ENCODE peak calls at places on chromosome 11, in eight cellular contexts. One of them, this sample, is unnamed.

GRCh38 chr11:17699157-17700114 is 19.9 kb upstream of the MYOD1 start:
- DNase-seq in RWPE1: no peak
- DNase-seq in transverse colon: no peak
- DNase-seq in HepG2: no peak
- DNase-seq in right lobe of liver: no peak
- DNase-seq in body of pancreas: no peak
- DNase-seq in brain microvascular endothelial cell: peak
- DNase-seq in OCI-LY7: no peak
- DNase-seq in this sample: no peak

GRCh38 chr11:97389270-97389669 is 999.5 kb downstream of the JRKL start:
- DNase-seq in body of pancreas: no peak
- DNase-seq in brain microvascular endothelial cell: no peak
- DNase-seq in transverse colon: no peak
- DNase-seq in right lobe of liver: no peak
- DNase-seq in RWPE1: no peak
- DNase-seq in HepG2: no peak
- DNase-seq in OCI-LY7: no peak
- DNase-seq in this sample: no peak

GRCh38 chr11:123437236-123437979 is 7.3 kb downstream of the GRAMD1B start:
- DNase-seq in body of pancreas: no peak
- DNase-seq in HepG2: no peak
- DNase-seq in RWPE1: no peak
- DNase-seq in right lobe of liver: no peak
- DNase-seq in brain microvascular endothelial cell: no peak
- DNase-seq in transverse colon: no peak
- DNase-seq in OCI-LY7: no peak
- DNase-seq in this sample: no peak

GRCh38 chr11:63761173-63761572 is 7.4 kb downstream of the ZFTA start:
- DNase-seq in RWPE1: no peak
- DNase-seq in body of pancreas: no peak
- DNase-seq in transverse colon: no peak
- DNase-seq in brain microvascular endothelial cell: no peak
- DNase-seq in OCI-LY7: no peak
- DNase-seq in HepG2: no peak
- DNase-seq in right lobe of liver: no peak
- DNase-seq in this sample: no peak

GRCh38 chr11:61969838-61970452 is 2.5 kb upstream of the FTH1 start:
- DNase-seq in body of pancreas: no peak
- DNase-seq in OCI-LY7: no peak
- DNase-seq in right lobe of liver: no peak
- DNase-seq in HepG2: no peak
- DNase-seq in transverse colon: no peak
- DNase-seq in RWPE1: peak
- DNase-seq in brain microvascular endothelial cell: peak
- DNase-seq in this sample: no peak

GRCh38 chr11:10473371-10473770 is 18.3 kb downstream of the AMPD3 start:
- DNase-seq in body of pancreas: no peak
- DNase-seq in right lobe of liver: no peak
- DNase-seq in RWPE1: no peak
- DNase-seq in brain microvascular endothelial cell: no peak
- DNase-seq in HepG2: no peak
- DNase-seq in transverse colon: no peak
- DNase-seq in OCI-LY7: no peak
- DNase-seq in this sample: no peak

GRCh38 chr11:57205046-57205671 is 23.4 kb downstream of the LRRC55 start:
- DNase-seq in brain microvascular endothelial cell: peak
- DNase-seq in right lobe of liver: no peak
- DNase-seq in body of pancreas: no peak
- DNase-seq in RWPE1: no peak
- DNase-seq in transverse colon: no peak
- DNase-seq in OCI-LY7: no peak
- DNase-seq in HepG2: no peak
- DNase-seq in this sample: no peak

GRCh38 chr11:43517518-43517917 is 158.8 kb downstream of the TTC17 start:
- DNase-seq in right lobe of liver: no peak
- DNase-seq in OCI-LY7: no peak
- DNase-seq in brain microvascular endothelial cell: peak
- DNase-seq in HepG2: no peak
- DNase-seq in transverse colon: no peak
- DNase-seq in body of pancreas: no peak
- DNase-seq in RWPE1: no peak
- DNase-seq in this sample: no peak

GRCh38 chr11:64996710-64997380 is at the start of gene BATF2:
- DNase-seq in RWPE1: peak
- DNase-seq in brain microvascular endothelial cell: peak
- DNase-seq in HepG2: peak
- DNase-seq in OCI-LY7: peak
- DNase-seq in right lobe of liver: peak
- DNase-seq in body of pancreas: peak
- DNase-seq in transverse colon: peak
- DNase-seq in this sample: peak

GRCh38 chr11:4606231-4607015 is 1.6 kb downstream of the TRIM68 start:
- DNase-seq in OCI-LY7: no peak
- DNase-seq in RWPE1: no peak
- DNase-seq in transverse colon: peak
- DNase-seq in brain microvascular endothelial cell: no peak
- DNase-seq in right lobe of liver: no peak
- DNase-seq in HepG2: no peak
- DNase-seq in body of pancreas: no peak
- DNase-seq in this sample: no peak

GRCh38 chr11:112459001-112459400 is 198.3 kb upstream of the PLET1 start:
- DNase-seq in transverse colon: no peak
- DNase-seq in OCI-LY7: no peak
- DNase-seq in body of pancreas: no peak
- DNase-seq in right lobe of liver: no peak
- DNase-seq in RWPE1: no peak
- DNase-seq in brain microvascular endothelial cell: no peak
- DNase-seq in HepG2: no peak
- DNase-seq in this sample: no peak

GRCh38 chr11:101288392-101288791 is 158.8 kb upstream of the PGR start:
- DNase-seq in OCI-LY7: no peak
- DNase-seq in right lobe of liver: no peak
- DNase-seq in RWPE1: no peak
- DNase-seq in body of pancreas: no peak
- DNase-seq in transverse colon: no peak
- DNase-seq in HepG2: no peak
- DNase-seq in brain microvascular endothelial cell: no peak
- DNase-seq in this sample: no peak

GRCh38 chr11:117177534-117178209 is 871 bp upstream of the SIDT2 start:
- DNase-seq in RWPE1: no peak
- DNase-seq in OCI-LY7: no peak
- DNase-seq in right lobe of liver: no peak
- DNase-seq in brain microvascular endothelial cell: no peak
- DNase-seq in transverse colon: no peak
- DNase-seq in body of pancreas: no peak
- DNase-seq in HepG2: no peak
- DNase-seq in this sample: no peak

GRCh38 chr11:79439893-79440450 is 858 bp downstream of the TENM4 start:
- DNase-seq in HepG2: no peak
- DNase-seq in RWPE1: peak
- DNase-seq in OCI-LY7: no peak
- DNase-seq in brain microvascular endothelial cell: no peak
- DNase-seq in body of pancreas: no peak
- DNase-seq in right lobe of liver: peak
- DNase-seq in transverse colon: no peak
- DNase-seq in this sample: peak

GRCh38 chr11:79438631-79439429 is 2.0 kb downstream of the TENM4 start:
- DNase-seq in RWPE1: peak
- DNase-seq in right lobe of liver: no peak
- DNase-seq in brain microvascular endothelial cell: no peak
- DNase-seq in body of pancreas: no peak
- DNase-seq in transverse colon: peak
- DNase-seq in HepG2: no peak
- DNase-seq in OCI-LY7: no peak
- DNase-seq in this sample: no peak

GRCh38 chr11:79440451-79441158 is at the start of gene TENM4:
- DNase-seq in right lobe of liver: peak
- DNase-seq in HepG2: no peak
- DNase-seq in brain microvascular endothelial cell: no peak
- DNase-seq in body of pancreas: no peak
- DNase-seq in RWPE1: peak
- DNase-seq in OCI-LY7: no peak
- DNase-seq in transverse colon: peak
- DNase-seq in this sample: peak

GRCh38 chr11:79439430-79439892 is 1.4 kb downstream of the TENM4 start:
- DNase-seq in brain microvascular endothelial cell: no peak
- DNase-seq in right lobe of liver: no peak
- DNase-seq in OCI-LY7: no peak
- DNase-seq in body of pancreas: no peak
- DNase-seq in RWPE1: peak
- DNase-seq in HepG2: no peak
- DNase-seq in transverse colon: no peak
- DNase-seq in this sample: no peak

GRCh38 chr11:79441159-79441875 is 487 bp upstream of the TENM4 start:
- DNase-seq in HepG2: no peak
- DNase-seq in OCI-LY7: no peak
- DNase-seq in body of pancreas: no peak
- DNase-seq in right lobe of liver: no peak
- DNase-seq in RWPE1: no peak
- DNase-seq in transverse colon: no peak
- DNase-seq in brain microvascular endothelial cell: no peak
- DNase-seq in this sample: no peak
- TF ChIP-seq CTCF in HepG2: no peak
- TF ChIP-seq CTCF in OCI-LY7: no peak
- TF ChIP-seq CTCF in body of pancreas: no peak
- TF ChIP-seq CTCF in right lobe of liver: no peak
- TF ChIP-seq CTCF in RWPE1: peak
- TF ChIP-seq CTCF in transverse colon: no peak
- TF ChIP-seq CTCF in brain microvascular endothelial cell: peak
- TF ChIP-seq CTCF in this sample: no peak

GRCh38 chr11:72750556-72751292 is 1.5 kb downstream of the ARAP1 start:
- DNase-seq in OCI-LY7: peak
- DNase-seq in body of pancreas: no peak
- DNase-seq in HepG2: no peak
- DNase-seq in right lobe of liver: no peak
- DNase-seq in transverse colon: peak
- DNase-seq in RWPE1: no peak
- DNase-seq in brain microvascular endothelial cell: no peak
- DNase-seq in this sample: no peak

GRCh38 chr11:72754149-72754543 is 1.9 kb upstream of the ARAP1 start:
- DNase-seq in OCI-LY7: no peak
- DNase-seq in RWPE1: no peak
- DNase-seq in HepG2: no peak
- DNase-seq in transverse colon: no peak
- DNase-seq in brain microvascular endothelial cell: no peak
- DNase-seq in right lobe of liver: no peak
- DNase-seq in body of pancreas: no peak
- DNase-seq in this sample: no peak

GRCh38 chr11:72753341-72754148 is 1.3 kb upstream of the ARAP1 start:
- DNase-seq in transverse colon: no peak
- DNase-seq in right lobe of liver: no peak
- DNase-seq in RWPE1: no peak
- DNase-seq in HepG2: peak
- DNase-seq in body of pancreas: no peak
- DNase-seq in brain microvascular endothelial cell: no peak
- DNase-seq in OCI-LY7: no peak
- DNase-seq in this sample: no peak

GRCh38 chr11:72751293-72752087 is 718 bp downstream of the ARAP1 start:
- DNase-seq in OCI-LY7: peak
- DNase-seq in HepG2: no peak
- DNase-seq in RWPE1: no peak
- DNase-seq in brain microvascular endothelial cell: no peak
- DNase-seq in right lobe of liver: no peak
- DNase-seq in transverse colon: peak
- DNase-seq in body of pancreas: no peak
- DNase-seq in this sample: no peak

GRCh38 chr11:72752088-72752914 is at the start of gene ARAP1:
- DNase-seq in brain microvascular endothelial cell: peak
- DNase-seq in transverse colon: peak
- DNase-seq in HepG2: peak
- DNase-seq in RWPE1: peak
- DNase-seq in body of pancreas: peak
- DNase-seq in right lobe of liver: peak
- DNase-seq in OCI-LY7: peak
- DNase-seq in this sample: peak
- H3K27ac ChIP-seq in brain microvascular endothelial cell: peak
- H3K27ac ChIP-seq in transverse colon: peak
- H3K27ac ChIP-seq in HepG2: peak
- H3K27ac ChIP-seq in RWPE1: peak
- H3K27ac ChIP-seq in body of pancreas: no peak
- H3K27ac ChIP-seq in right lobe of liver: peak
- H3K27ac ChIP-seq in OCI-LY7: peak
- H3K27ac ChIP-seq in this sample: peak

GRCh38 chr11:86869966-86870570 is 69.7 kb downstream of the PRSS23 start:
- DNase-seq in body of pancreas: peak
- DNase-seq in OCI-LY7: peak
- DNase-seq in right lobe of liver: no peak
- DNase-seq in HepG2: peak
- DNase-seq in brain microvascular endothelial cell: peak
- DNase-seq in RWPE1: peak
- DNase-seq in transverse colon: peak
- DNase-seq in this sample: peak
- TF ChIP-seq CTCF in body of pancreas: peak
- TF ChIP-seq CTCF in OCI-LY7: peak
- TF ChIP-seq CTCF in right lobe of liver: peak
- TF ChIP-seq CTCF in HepG2: peak
- TF ChIP-seq CTCF in brain microvascular endothelial cell: peak
- TF ChIP-seq CTCF in RWPE1: peak
- TF ChIP-seq CTCF in transverse colon: peak
- TF ChIP-seq CTCF in this sample: peak

GRCh38 chr11:75328426-75329277 is 22.8 kb downstream of the ARRB1 start:
- DNase-seq in brain microvascular endothelial cell: peak
- DNase-seq in OCI-LY7: peak
- DNase-seq in right lobe of liver: peak
- DNase-seq in body of pancreas: peak
- DNase-seq in transverse colon: peak
- DNase-seq in RWPE1: peak
- DNase-seq in HepG2: peak
- DNase-seq in this sample: peak
- H3K27ac ChIP-seq in brain microvascular endothelial cell: no peak
- H3K27ac ChIP-seq in OCI-LY7: no peak
- H3K27ac ChIP-seq in right lobe of liver: peak
- H3K27ac ChIP-seq in body of pancreas: no peak
- H3K27ac ChIP-seq in transverse colon: peak
- H3K27ac ChIP-seq in RWPE1: no peak
- H3K27ac ChIP-seq in HepG2: peak
- H3K27ac ChIP-seq in this sample: no peak

DNA sequence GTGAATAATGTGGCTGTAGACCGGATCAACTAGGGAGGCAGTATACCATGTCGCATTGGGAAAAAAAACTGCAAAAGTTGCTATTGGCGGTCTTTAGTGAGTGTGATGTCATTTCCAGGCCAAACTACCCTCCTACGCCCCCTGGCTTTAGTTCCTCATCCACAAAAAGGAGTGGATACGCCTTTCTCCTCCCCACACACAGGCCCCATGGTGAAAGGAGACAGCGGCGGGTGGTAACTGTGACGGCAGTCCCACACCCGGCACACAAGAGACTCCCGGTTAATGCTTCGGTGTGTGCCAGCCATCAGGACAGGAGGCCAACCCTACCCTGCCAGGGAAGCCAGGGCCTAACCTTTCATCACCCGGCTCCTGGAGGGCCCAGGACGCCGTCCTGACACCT is 11.0 kb downstream of the TP53I11 start:
- DNase-seq in transverse colon: no peak
- DNase-seq in OCI-LY7: no peak
- DNase-seq in HepG2: peak
- DNase-seq in RWPE1: no peak
- DNase-seq in body of pancreas: no peak
- DNase-seq in brain microvascular endothelial cell: no peak
- DNase-seq in right lobe of liver: no peak
- DNase-seq in this sample: peak
- TF ChIP-seq CTCF in transverse colon: no peak
- TF ChIP-seq CTCF in OCI-LY7: peak
- TF ChIP-seq CTCF in HepG2: no peak
- TF ChIP-seq CTCF in RWPE1: no peak
- TF ChIP-seq CTCF in body of pancreas: no peak
- TF ChIP-seq CTCF in brain microvascular endothelial cell: peak
- TF ChIP-seq CTCF in right lobe of liver: peak
- TF ChIP-seq CTCF in this sample: peak

GRCh38 chr11:114088216-114088615 is 28.7 kb downstream of the ZBTB16 start:
- DNase-seq in RWPE1: no peak
- DNase-seq in transverse colon: no peak
- DNase-seq in HepG2: no peak
- DNase-seq in body of pancreas: no peak
- DNase-seq in brain microvascular endothelial cell: no peak
- DNase-seq in OCI-LY7: no peak
- DNase-seq in right lobe of liver: no peak
- DNase-seq in this sample: no peak
- H3K27ac ChIP-seq in RWPE1: peak
- H3K27ac ChIP-seq in transverse colon: peak
- H3K27ac ChIP-seq in HepG2: no peak
- H3K27ac ChIP-seq in body of pancreas: peak
- H3K27ac ChIP-seq in brain microvascular endothelial cell: no peak
- H3K27ac ChIP-seq in OCI-LY7: no peak
- H3K27ac ChIP-seq in right lobe of liver: no peak
- H3K27ac ChIP-seq in this sample: peak

This sample was measured in heart left ventricle.